ENCODE peak calls at places on chromosomes 5 and 9, in ten cellular contexts. X, J, M, H, A, G, U, N, E and K are unnamed samples.

GRCh38 chr9:135533093-135533492 is 11.9 kb downstream of the LCN1 start:
- DNase-seq in X (no peak), J (no peak), M (no peak), H (no peak), A (no peak), G (no peak), U (no peak), N (no peak), E (no peak), K (no peak)

GRCh38 chr5:150246424-150246823 is 43.1 kb downstream of the CAMK2A start:
- DNase-seq in X (no peak), J (no peak), M (no peak), H (no peak), A (no peak), G (no peak), U (no peak), N (no peak), E (no peak), K (no peak)

GRCh38 chr5:159655757-159656409 is 260.4 kb upstream of the ADRA1B start:
- DNase-seq in X (no peak), J (no peak), M (no peak), H (no peak), A (no peak), G (no peak), U (no peak), N (no peak), E (peak; percentile 40), K (no peak)

GRCh38 chr5:124747770-124748686 is 1.6 kb upstream of the ZNF608 start:
- DNase-seq in X (no peak), J (no peak), M (peak; percentile 81), H (no peak), A (no peak), G (no peak), U (no peak), N (no peak), E (peak; percentile 31), K (no peak)

GRCh38 chr5:163306421-163306820 is 131.0 kb upstream of the CCNG1 start:
- DNase-seq in X (no peak), J (no peak), M (peak; percentile 24), H (no peak), A (no peak), G (no peak), U (no peak), N (no peak), E (peak; percentile 40), K (no peak)

GRCh38 chr9:130666393-130667116 is 2.2 kb downstream of the PRDM12 start:
- DNase-seq in X (no peak), J (no peak), M (no peak), H (no peak), A (no peak), G (no peak), U (no peak), N (no peak), E (no peak), K (no peak)

GRCh38 chr5:88393082-88393481 is 124.4 kb upstream of the TMEM161B start:
- DNase-seq in X (no peak), J (no peak), M (no peak), H (no peak), A (no peak), G (no peak), U (no peak), N (no peak), E (no peak), K (no peak)

GRCh38 chr5:65482280-65482726 is 583 bp upstream of the ADAMTS6 start:
- DNase-seq in X (no peak), J (no peak), M (peak; percentile 7), H (no peak), A (no peak), G (no peak), U (no peak), N (no peak), E (peak; percentile 25), K (no peak)

GRCh38 chr5:145991044-145991575 is 54.7 kb downstream of the SH3RF2 start:
- DNase-seq in X (no peak), J (no peak), M (no peak), H (no peak), A (no peak), G (no peak), U (no peak), N (no peak), E (no peak), K (no peak)

GRCh38 chr9:90825586-90825985 is 24.0 kb downstream of the SYK start:
- DNase-seq in X (no peak), J (no peak), M (no peak), H (no peak), A (no peak), G (no peak), U (no peak), N (no peak), E (no peak), K (peak; percentile 2)

GRCh38 chr9:72909428-72909827 is 43.4 kb downstream of the ALDH1A1 start:
- DNase-seq in X (no peak), J (no peak), M (no peak), H (no peak), A (no peak), G (no peak), U (no peak), N (no peak), E (no peak), K (no peak)

GRCh38 chr5:125269926-125270325 is 523.5 kb upstream of the ZNF608 start:
- DNase-seq in X (no peak), J (no peak), M (no peak), H (no peak), A (no peak), G (no peak), U (no peak), N (no peak), E (peak; percentile 57), K (no peak)

GRCh38 chr5:7474821-7475403 is 79.0 kb downstream of the ADCY2 start:
- DNase-seq in X (no peak), J (no peak), M (no peak), H (no peak), A (no peak), G (no peak), U (no peak), N (no peak), E (no peak), K (no peak)
- TF ChIP-seq CTCF in X (no peak), J (no peak), M (no peak), H (no peak), A (no peak), G (no peak), U (no peak), N (no peak), E (no peak), K (no peak)

GRCh38 chr9:132005896-132006295 is 73.8 kb downstream of the MED27 start:
- DNase-seq in X (no peak), J (no peak), M (no peak), H (no peak), A (no peak), G (no peak), U (no peak), N (no peak), E (no peak), K (no peak)
- TF ChIP-seq CTCF in X (peak; percentile 7), J (no peak), M (no peak), H (no peak), A (no peak), G (no peak), U (no peak), N (no peak), E (no peak), K (no peak)

DNA sequence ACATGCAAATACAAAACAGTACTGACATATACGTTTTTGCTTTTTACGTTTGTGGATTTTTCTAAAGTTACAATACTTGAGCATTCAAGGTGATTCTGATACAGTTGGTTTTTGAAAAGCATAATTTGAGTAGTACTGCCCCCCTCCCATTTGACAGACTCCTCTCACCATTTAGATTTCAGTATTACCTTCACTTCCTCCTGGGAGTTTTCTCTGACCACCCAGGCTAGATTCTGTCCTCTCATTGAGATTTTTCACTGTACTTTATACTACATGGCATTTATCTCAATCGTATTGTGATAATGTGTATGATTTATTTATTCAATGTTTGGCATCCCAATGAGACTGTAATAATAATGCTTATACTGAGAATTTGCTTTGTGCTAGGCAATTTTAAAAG is 32.8 kb upstream of the SMAD5 start:
- DNase-seq in X (no peak), J (no peak), M (no peak), H (no peak), A (no peak), G (no peak), U (no peak), N (no peak), E (no peak), K (no peak)
- TF ChIP-seq CTCF in X (no peak), J (no peak), M (no peak), H (no peak), A (no peak), G (no peak), U (no peak), N (no peak), E (no peak), K (no peak)

GRCh38 chr9:1723616-1724015 is 291.5 kb upstream of the SMARCA2 start:
- DNase-seq in X (no peak), J (no peak), M (no peak), H (no peak), A (no peak), G (no peak), U (no peak), N (no peak), E (no peak), K (no peak)

GRCh38 chr9:1722404-1722803 is 292.7 kb upstream of the SMARCA2 start:
- DNase-seq in X (no peak), J (no peak), M (peak; percentile 41), H (no peak), A (no peak), G (no peak), U (no peak), N (no peak), E (peak; percentile 18), K (no peak)

GRCh38 chr9:1729631-1730030 is 285.5 kb upstream of the SMARCA2 start:
- DNase-seq in X (no peak), J (no peak), M (no peak), H (no peak), A (no peak), G (no peak), U (no peak), N (no peak), E (no peak), K (no peak)

GRCh38 chr9:1732670-1733069 is 282.5 kb upstream of the SMARCA2 start:
- DNase-seq in X (no peak), J (no peak), M (peak; percentile 35), H (no peak), A (no peak), G (peak; percentile 12), U (no peak), N (no peak), E (peak; percentile 41), K (no peak)

DNA sequence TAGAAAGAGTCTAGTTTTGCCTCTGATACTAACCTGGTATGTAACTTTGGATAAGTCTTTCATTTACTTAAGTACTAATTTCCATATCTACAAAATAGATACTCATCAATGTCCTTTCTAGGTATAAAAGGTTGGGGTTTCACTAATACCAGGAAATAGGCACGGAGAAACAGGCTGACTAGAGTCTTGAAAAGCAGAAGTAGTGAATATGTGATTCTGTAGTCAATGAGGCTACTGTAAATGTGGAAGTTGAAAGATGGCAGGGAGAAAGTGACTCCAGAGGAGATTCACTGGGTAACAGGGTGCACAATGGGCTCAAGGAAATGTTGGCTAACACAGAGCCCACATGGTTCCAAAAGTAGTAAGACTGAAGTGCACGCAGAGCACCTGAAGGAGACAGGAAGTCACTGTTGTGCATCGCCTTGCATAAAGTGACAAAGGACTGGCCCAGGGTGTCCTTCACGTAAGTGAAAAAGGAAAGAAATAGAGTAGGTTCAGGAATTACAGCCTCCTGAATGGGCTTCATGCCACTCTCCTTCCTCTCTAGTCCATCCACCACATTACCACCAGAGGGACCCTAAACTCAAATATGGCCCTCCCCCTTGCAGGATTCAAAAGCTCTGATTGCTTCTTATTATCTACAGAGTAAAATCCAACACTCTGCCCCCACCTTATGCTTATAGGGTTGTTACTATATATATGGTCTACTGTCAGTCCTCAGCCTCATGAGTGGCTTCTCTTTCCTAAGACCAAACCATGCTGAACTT is 288.0 kb upstream of the SMARCA2 start:
- DNase-seq in X (no peak), J (no peak), M (peak; percentile 56), H (no peak), A (no peak), G (no peak), U (no peak), N (no peak), E (no peak), K (no peak)
- TF ChIP-seq CTCF in X (no peak), J (no peak), M (peak; percentile 33), H (no peak), A (no peak), G (no peak), U (no peak), N (peak; percentile 23), E (peak; percentile 16), K (no peak)